ENCODE peak calls at places on chromosomes 12 and 14, in five cellular contexts. Q is neuronal stem cell, G is trophoblast cell, D is mesenchymal stem cell, R is IMR-90. P is an unnamed sample.

GRCh38 chr14:91484186-91484585 is 25.9 kb downstream of the PPP4R3A start:
- DNase-seq in D (no peak), R (no peak), G (no peak), Q (no peak), P (no peak)

GRCh38 chr14:100856056-100856950 is 30.4 kb downstream of the MEG3 start:
- DNase-seq in D (no peak), Q (no peak), R (no peak), G (no peak), P (no peak)

GRCh38 chr12:19819231-19819630 is 379.9 kb downstream of the AEBP2 start:
- DNase-seq in D (no peak), R (no peak), G (no peak), Q (no peak), P (no peak)

GRCh38 chr12:99978152-99978551 is 6.6 kb downstream of the ANKS1B start:
- DNase-seq in G (no peak), Q (no peak), D (no peak), R (no peak), P (no peak)

GRCh38 chr14:74670726-74671125 is 42.2 kb downstream of the AREL1 start:
- DNase-seq in Q (no peak), D (peak; percentile 74), G (no peak), R (peak; percentile 82), P (no peak)

GRCh38 chr12:97530237-97530636 is 67.6 kb downstream of the RMST start:
- DNase-seq in D (no peak), R (no peak), G (no peak), Q (no peak), P (peak; percentile 44)

GRCh38 chr14:76975865-76976622 is 52.5 kb downstream of the IRF2BPL start:
- DNase-seq in Q (no peak), R (no peak), D (no peak), G (peak; percentile 82), P (no peak)

GRCh38 chr12:88993655-88994054 is 358.6 kb downstream of the DUSP6 start:
- DNase-seq in Q (peak; percentile 18), G (peak; percentile 50), D (peak; percentile 68), R (peak; percentile 83), P (peak; percentile 69)

GRCh38 chr14:79961197-79961596 is 250.1 kb downstream of the DIO2 start:
- DNase-seq in Q (no peak), R (no peak), D (no peak), G (no peak), P (no peak)

GRCh38 chr14:103854017-103854808 is 6.8 kb upstream of the PPP1R13B start:
- DNase-seq in Q (no peak), R (no peak), D (no peak), G (peak; percentile 99), P (no peak)

GRCh38 chr14:104870368-104871144 is 5.5 kb downstream of the CEP170B start:
- DNase-seq in G (peak; percentile 31), R (no peak), Q (no peak), D (no peak), P (peak; percentile 27)

GRCh38 chr12:64256166-64256800 is 34.2 kb upstream of the KICS2 start:
- DNase-seq in Q (peak; percentile 44), D (peak; percentile 67), R (peak; percentile 67), G (peak; percentile 88), P (peak; percentile 57)

GRCh38 chr12:110312581-110313360 is 31.7 kb downstream of the ATP2A2 start:
- DNase-seq in Q (no peak), G (peak; percentile 88), R (peak; percentile 72), D (peak; percentile 70), P (peak; percentile 35)

GRCh38 chr12:26097046-26097878 is 27.6 kb downstream of the BHLHE41 start:
- DNase-seq in D (peak; percentile 75), R (peak; percentile 76), G (peak; percentile 92), Q (peak; percentile 63), P (peak; percentile 79)

GRCh38 chr12:117980621-117981020 is 11.8 kb upstream of the KSR2 start:
- DNase-seq in G (no peak), R (no peak), D (no peak), Q (no peak), P (no peak)

GRCh38 chr14:51310453-51311074 is 70.5 kb downstream of the TMX1 start:
- DNase-seq in G (no peak), R (peak; percentile 77), Q (no peak), D (peak; percentile 67), P (no peak)

GRCh38 chr14:43369710-43370109 is 1137.4 kb downstream of the FSCB start:
- DNase-seq in D (no peak), G (no peak), Q (no peak), R (no peak), P (no peak)

GRCh38 chr12:54360717-54361456 is 3.4 kb downstream of the GPR84 start:
- DNase-seq in G (peak; percentile 89), Q (peak; percentile 87), R (peak; percentile 82), D (peak; percentile 86), P (peak; percentile 96)

GRCh38 chr14:67940894-67941455 is 121.4 kb downstream of the RAD51B start:
- DNase-seq in G (no peak), Q (peak; percentile 14), R (peak; percentile 83), D (peak; percentile 61), P (no peak)

GRCh38 chr12:88638956-88639355 is 58.7 kb upstream of the KITLG start:
- DNase-seq in Q (no peak), D (peak; percentile 43), G (peak; percentile 14), R (peak; percentile 50), P (no peak)

GRCh38 chr12:28237423-28237822 is 47.2 kb downstream of the CCDC91 start:
- DNase-seq in D (no peak), G (peak; percentile 39), R (no peak), Q (no peak), P (peak; percentile 62)

GRCh38 chr14:60734465-60735242 is at the start of gene MNAT1:
- DNase-seq in R (peak; percentile 88), D (peak; percentile 84), Q (peak; percentile 72), G (peak; percentile 79), P (peak; percentile 90)

GRCh38 chr12:58395056-58395455 is 453.7 kb downstream of the ATP23 start:
- DNase-seq in G (no peak), D (no peak), R (no peak), Q (no peak), P (no peak)

GRCh38 chr12:75813066-75813465 is 218.5 kb downstream of the PHLDA1 start:
- DNase-seq in D (no peak), R (no peak), G (no peak), Q (no peak), P (no peak)

GRCh38 chr12:128654462-128654861 is 169.3 kb downstream of the SLC15A4 start:
- DNase-seq in R (no peak), Q (no peak), D (no peak), G (no peak), P (no peak)

GRCh38 chr12:27646149-27646548 is 50.1 kb upstream of the REP15 start:
- DNase-seq in Q (no peak), D (no peak), G (peak; percentile 61), R (no peak), P (no peak)

GRCh38 chr12:131525795-131526508 is 184.9 kb upstream of the SFSWAP start:
- DNase-seq in R (no peak), Q (no peak), D (no peak), G (no peak), P (no peak)

GRCh38 chr14:71380271-71380670 is 473.0 kb downstream of the PCNX1 start:
- DNase-seq in R (peak; percentile 47), G (peak; percentile 97), Q (no peak), D (peak; percentile 38), P (peak; percentile 93)

GRCh38 chr14:75452324-75452723 is 24.5 kb downstream of the JDP2 start:
- DNase-seq in D (no peak), G (no peak), Q (no peak), R (no peak), P (peak; percentile 21)

GRCh38 chr12:34391771-34392581 is 369.7 kb downstream of the ALG10 start:
- DNase-seq in D (no peak), G (no peak), R (no peak), Q (no peak), P (no peak)

GRCh38 chr14:104148433-104149277 is 10.3 kb downstream of the KIF26A start:
- DNase-seq in G (no peak), D (peak; percentile 14), R (no peak), Q (no peak), P (peak; percentile 28)

GRCh38 chr12:7162691-7163114 is 26.8 kb upstream of the PEX5 start:
- DNase-seq in Q (no peak), R (no peak), D (peak; percentile 8), G (peak; percentile 76), P (peak; percentile 79)
- H3K4me2 ChIP-seq in Q (no peak overlapping the region), R (no peak overlapping the region), D (no peak overlapping the region), G (no peak overlapping the region), P (no peak overlapping the region)

GRCh38 chr14:20848316-20848954 is 42.8 kb upstream of the RNASE3 start:
- DNase-seq in G (peak; percentile 53), Q (no peak), R (peak; percentile 19), D (no peak), P (peak; percentile 26)
- H4K8ac ChIP-seq in G (no peak overlapping the region), Q (no peak overlapping the region), R (no peak overlapping the region), D (no peak overlapping the region), P (no peak overlapping the region)

GRCh38 chr14:95315156-95315555 is 4.6 kb downstream of the CLMN start:
- DNase-seq in Q (no peak), D (no peak), R (no peak), G (no peak), P (no peak)

GRCh38 chr14:95314609-95315008 is 5.1 kb downstream of the CLMN start:
- DNase-seq in D (peak; percentile 35), G (peak; percentile 75), Q (no peak), R (no peak), P (no peak)

GRCh38 chr14:95313707-95314106 is 6.0 kb downstream of the CLMN start:
- DNase-seq in G (peak; percentile 66), Q (no peak), D (peak; percentile 83), R (peak; percentile 34), P (no peak)

GRCh38 chr14:95311752-95312151 is 8.0 kb downstream of the CLMN start:
- DNase-seq in D (peak; percentile 38), R (no peak), G (peak; percentile 34), Q (no peak), P (peak; percentile 31)

DNA sequence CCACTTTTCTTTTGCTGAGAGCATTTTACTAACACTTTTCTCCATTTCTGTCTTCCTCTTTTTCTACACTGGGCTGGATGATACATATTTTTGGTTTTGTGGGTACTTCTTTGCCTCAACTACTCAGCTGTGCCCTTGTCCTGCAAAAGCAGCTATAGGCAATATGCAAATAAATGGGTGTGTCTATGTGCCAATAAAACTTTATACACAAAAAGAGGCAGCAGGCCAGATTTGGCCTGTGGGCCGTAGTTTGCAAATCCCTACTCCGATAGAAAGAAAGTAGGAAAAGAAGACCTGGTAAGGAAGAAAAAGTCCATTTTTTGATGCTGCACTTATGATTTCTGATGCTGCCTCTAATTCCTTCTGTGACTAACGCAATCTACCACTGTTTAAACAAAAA is 6.5 kb downstream of the CLMN start:
- DNase-seq in D (no peak), G (no peak), Q (no peak), R (no peak), P (no peak)
- H3K4me3 ChIP-seq in D (no peak overlapping the region), G (no peak overlapping the region), Q (no peak overlapping the region), R (no peak overlapping the region), P (no peak overlapping the region)

GRCh38 chr14:93015505-93015904 is 92.6 kb downstream of the CHGA start:
- DNase-seq in R (no peak), G (no peak), Q (no peak), D (no peak), P (no peak)
- H3K4me2 ChIP-seq in R (no peak overlapping the region), G (no peak overlapping the region), Q (no peak overlapping the region), D (no peak overlapping the region), P (no peak overlapping the region)

DNA sequence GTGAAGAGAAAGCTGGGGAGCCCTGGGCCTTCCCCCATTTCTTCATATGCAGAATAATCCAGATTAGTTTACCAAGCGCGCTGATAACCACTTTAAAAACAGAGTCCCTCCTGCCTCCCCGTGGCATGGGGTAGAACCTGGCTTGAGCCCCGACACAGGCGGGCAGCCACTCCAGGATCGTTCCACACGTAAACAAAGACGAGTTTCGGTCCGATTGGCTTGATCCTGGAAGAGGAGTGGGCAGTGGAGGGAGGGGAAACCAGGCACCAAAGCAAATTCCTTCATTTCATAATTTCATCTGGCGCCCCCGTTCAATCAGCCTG is 909 bp upstream of the GPRC5A start:
- DNase-seq in Q (no peak), D (no peak), G (no peak), R (peak; percentile 68), P (no peak)
- H4K8ac ChIP-seq in Q (no peak overlapping the region), D (peak overlapping the region; percentile 8), G (no peak overlapping the region), R (peak overlapping the region; percentile 85), P (no peak overlapping the region)